ENCODE peak calls at places on chromosome 19, in ten cellular contexts. C, K, M, N, I, Y, W, U, G and L are unnamed samples. For H3K27me3, the result is how much of the 10 kb centered on the place peaks cover.

GRCh38 chr19:58563823-58564222 is 5.4 kb upstream of the UBE2M start:
- DNase-seq in M (peak), W (no peak), U (no peak), C (no peak), G (no peak), Y (no peak), N (no peak), I (no peak), K (no peak), L (no peak)

GRCh38 chr19:289651-290538 is 1.3 kb downstream of the PLPP2 start:
- DNase-seq in U (peak), G (peak), K (peak), Y (no peak), M (no peak), N (peak), I (peak), W (no peak), C (no peak), L (no peak)

GRCh38 chr19:58350001-58350801 is 3.1 kb downstream of the A1BG start:
- DNase-seq in K (no peak), W (no peak), M (no peak), Y (no peak), I (no peak), G (no peak), N (no peak), C (no peak), U (no peak), L (no peak)

GRCh38 chr19:6424190-6424938 is at the start of gene KHSRP:
- DNase-seq in C (no peak), I (no peak), G (no peak), Y (no peak), K (no peak), U (peak), M (peak), N (no peak), W (no peak), L (no peak)

GRCh38 chr19:9641810-9642209 is 20.8 kb upstream of the ZNF561 start:
- DNase-seq in C (no peak), W (no peak), G (no peak), U (no peak), I (no peak), Y (no peak), N (no peak), K (no peak), M (no peak), L (no peak)

GRCh38 chr19:5903054-5903501 is 512 bp downstream of the NDUFA11 start:
- DNase-seq in G (no peak), Y (no peak), U (peak), C (no peak), W (no peak), I (no peak), M (no peak), N (peak), K (no peak), L (no peak)

GRCh38 chr19:21698215-21698614 is 69.2 kb downstream of the ZNF100 start:
- DNase-seq in I (no peak), N (peak), W (no peak), C (no peak), G (peak), Y (no peak), U (peak), K (no peak), M (no peak), L (no peak)

GRCh38 chr19:23943411-23943810 is 28.7 kb downstream of the ZNF726 start:
- DNase-seq in U (no peak), N (no peak), K (no peak), I (no peak), M (no peak), Y (no peak), C (no peak), W (no peak), G (peak), L (no peak)

GRCh38 chr19:13234518-13234917 is 84.3 kb downstream of the IER2 start:
- DNase-seq in N (no peak), Y (peak), U (peak), W (no peak), G (peak), M (no peak), K (peak), C (no peak), I (peak), L (no peak)

GRCh38 chr19:33687761-33688656 is 66.3 kb downstream of the CHST8 start:
- DNase-seq in K (no peak), G (no peak), Y (peak), I (no peak), W (no peak), N (no peak), U (no peak), C (no peak), M (no peak), L (no peak)

GRCh38 chr19:31902821-31903220 is 442.6 kb upstream of the ZNF507 start:
- DNase-seq in Y (no peak), W (no peak), M (no peak), G (no peak), N (no peak), U (no peak), I (no peak), K (no peak), C (no peak), L (no peak)

GRCh38 chr19:58476498-58477015 is 405 bp downstream of the ZNF446 start:
- DNase-seq in C (no peak), I (no peak), Y (no peak), U (peak), M (no peak), N (no peak), K (no peak), G (peak), W (no peak), L (peak)

GRCh38 chr19:16764793-16765433 is 45.3 kb downstream of the NWD1 start:
- DNase-seq in M (no peak), Y (no peak), W (no peak), C (no peak), N (no peak), G (no peak), U (no peak), I (no peak), K (no peak), L (no peak)

GRCh38 chr19:54560881-54561385 is 12.7 kb upstream of the LILRA2 start:
- DNase-seq in K (no peak), Y (no peak), W (no peak), G (no peak), N (no peak), C (no peak), U (no peak), I (no peak), M (no peak), L (no peak)

GRCh38 chr19:38035515-38036495 is 128.8 kb downstream of the SIPA1L3 start:
- DNase-seq in M (no peak), G (peak), Y (no peak), I (no peak), C (no peak), U (no peak), N (peak), W (no peak), K (no peak), L (no peak)

GRCh38 chr19:10422846-10423245 is 2.5 kb downstream of the PDE4A start:
- DNase-seq in M (no peak), W (no peak), G (no peak), C (no peak), I (no peak), K (no peak), Y (no peak), N (no peak), U (no peak), L (no peak)

GRCh38 chr19:34336781-34337271 is 28.2 kb upstream of the GPI start:
- DNase-seq in Y (no peak), U (peak), W (no peak), I (peak), N (peak), C (no peak), G (no peak), K (no peak), M (no peak), L (no peak)

GRCh38 chr19:10602330-10603083 is 15.4 kb upstream of the AP1M2 start:
- DNase-seq in I (peak), W (peak), C (no peak), K (peak), U (peak), G (peak), Y (peak), N (peak), M (peak), L (no peak)

GRCh38 chr19:1507763-1508506 is 4.9 kb downstream of the ADAMTSL5 start:
- DNase-seq in N (peak), W (peak), K (peak), C (peak), Y (peak), G (peak), M (peak), I (peak), U (peak), L (peak)
- H3K27me3 ChIP-seq in N (under half), W (under half), K (under half), C (under half), Y (under half), G (under half), M (under half), I (under half), U (under half), L (under half)

DNA sequence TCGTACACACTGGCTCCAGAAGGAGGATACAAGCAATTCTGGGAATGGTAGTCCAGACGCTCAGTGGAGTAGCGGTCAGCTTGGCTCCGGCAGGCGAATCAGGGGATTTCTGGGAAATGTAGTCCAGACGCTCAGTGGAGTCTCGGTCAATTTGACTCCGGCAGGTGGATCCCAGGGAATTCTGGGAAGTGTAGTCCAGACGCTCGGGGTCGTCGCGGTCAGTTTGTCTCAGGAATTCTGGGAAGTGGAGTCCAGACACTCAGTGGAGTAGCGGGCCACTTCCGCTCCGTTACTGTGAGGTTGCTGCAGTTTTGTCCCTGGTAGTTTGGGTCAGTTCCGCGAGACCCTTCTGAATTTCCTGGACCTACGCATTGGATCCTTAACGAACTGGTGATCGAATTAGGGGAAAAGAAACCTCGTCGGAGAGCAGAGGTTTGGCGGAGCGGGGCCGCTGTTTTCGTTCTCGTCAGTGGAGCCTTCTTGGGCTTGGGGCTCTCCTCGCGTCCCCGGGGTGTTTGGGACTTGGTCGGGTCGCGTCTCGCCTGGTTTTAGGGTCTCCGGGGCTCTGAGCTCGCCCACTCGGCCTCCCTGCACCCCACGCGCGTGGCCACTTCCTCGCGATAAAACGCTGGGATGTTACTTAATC is at the start of gene ZNF225:
- DNase-seq in C (peak), M (peak), G (peak), U (peak), W (peak), K (peak), I (peak), Y (peak), N (peak), L (peak)
- TF ChIP-seq POLR2A in C (no peak), M (no peak), G (peak), U (peak), W (peak), K (no peak), I (peak), Y (no peak), N (peak), L (no peak)

DNA sequence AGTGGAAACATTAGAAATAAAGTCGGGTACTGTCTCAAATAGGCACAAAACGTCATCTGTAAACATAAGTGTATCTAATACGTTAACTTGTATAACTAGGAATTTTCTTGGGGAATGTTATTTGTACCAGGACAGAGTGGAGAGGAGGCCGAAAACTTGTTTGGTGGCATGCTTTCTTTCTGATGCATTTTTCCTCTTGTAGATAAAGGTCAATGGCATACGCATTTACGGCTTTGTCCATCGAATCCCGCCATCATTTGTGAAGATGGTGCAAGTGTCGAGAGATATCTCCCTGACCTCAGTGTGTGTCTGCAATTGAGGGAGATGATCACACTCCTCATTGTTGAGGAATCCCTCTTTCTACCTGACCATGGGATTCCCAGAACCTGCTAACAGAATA is 4.7 kb downstream of the LGALS13 start:
- DNase-seq in C (no peak), N (no peak), K (no peak), Y (no peak), G (no peak), I (no peak), U (no peak), M (no peak), W (no peak), L (no peak)
- H3K27me3 ChIP-seq in C (under half), N (under half), K (under half), Y (under half), G (under half), I (half or more), U (under half), M (under half), W (under half), L (under half)

GRCh38 chr19:35715981-35716734 is 1.6 kb upstream of the KMT2B start:
- DNase-seq in Y (peak), C (no peak), M (peak), G (peak), I (no peak), U (peak), K (peak), N (peak), W (no peak), L (no peak)

GRCh38 chr19:35715355-35715809 is 2.4 kb upstream of the KMT2B start:
- DNase-seq in N (no peak), C (no peak), I (no peak), Y (peak), W (no peak), G (no peak), U (no peak), M (no peak), K (no peak), L (no peak)

GRCh38 chr19:35717665-35718344 is at the start of gene KMT2B:
- DNase-seq in M (peak), K (no peak), I (no peak), G (no peak), C (no peak), W (no peak), Y (no peak), U (peak), N (no peak), L (no peak)

GRCh38 chr19:35716985-35717664 is 678 bp upstream of the KMT2B start:
- DNase-seq in M (peak), G (peak), Y (peak), N (peak), U (peak), C (peak), W (peak), I (peak), K (peak), L (no peak)

DNA sequence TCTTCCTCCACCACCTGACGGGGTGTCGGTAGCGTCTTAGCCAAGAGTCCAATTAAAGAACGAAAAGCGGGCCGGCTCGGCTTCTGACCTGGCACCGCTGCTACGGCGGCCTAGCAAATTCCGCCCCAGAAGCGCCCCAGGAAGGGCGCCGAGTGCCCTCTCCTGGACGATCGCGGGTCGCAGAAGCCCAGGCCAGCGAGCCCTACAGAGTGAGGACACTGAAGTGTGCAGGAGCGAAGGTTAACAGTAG is 1.1 kb upstream of the KMT2B start:
- DNase-seq in U (no peak), C (no peak), N (no peak), G (no peak), I (no peak), K (no peak), Y (peak), M (peak), W (no peak), L (no peak)
- TF ChIP-seq POLR2A in U (no peak), C (no peak), N (no peak), G (no peak), I (no peak), K (no peak), Y (no peak), M (no peak), W (no peak), L (no peak)

DNA sequence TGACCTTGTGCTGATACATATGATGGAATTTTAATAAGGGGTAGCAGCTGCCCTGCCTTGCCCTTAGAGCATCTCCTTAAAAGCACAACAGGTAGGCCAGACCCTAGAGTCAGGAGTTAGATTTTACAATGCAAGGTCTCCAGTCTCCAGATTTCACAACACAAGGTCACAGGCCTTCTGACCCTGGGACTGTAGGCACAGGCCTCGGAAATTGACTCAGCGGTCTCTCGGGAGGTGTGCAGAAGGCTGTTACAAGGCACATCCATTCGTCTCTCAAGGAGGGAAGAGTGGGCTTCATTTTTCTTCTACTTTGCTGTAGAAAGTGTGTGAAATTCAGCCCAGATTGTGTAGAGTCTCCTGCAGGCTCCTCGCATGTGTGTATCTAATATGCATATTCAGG is 24.7 kb downstream of the UQCRFS1 start:
- DNase-seq in G (no peak), K (no peak), M (no peak), C (no peak), I (no peak), W (no peak), U (no peak), N (no peak), Y (no peak), L (no peak)
- H3K27me3 ChIP-seq in G (under half), K (under half), M (under half), C (under half), I (under half), W (under half), U (half or more), N (under half), Y (under half), L (under half)

GRCh38 chr19:15427991-15428471 is 9.2 kb upstream of the AKAP8L start:
- DNase-seq in W (no peak), U (no peak), C (no peak), M (no peak), Y (peak), I (no peak), G (no peak), N (no peak), K (no peak), L (no peak)
- TF ChIP-seq POLR2A in W (no peak), U (no peak), C (no peak), M (no peak), Y (no peak), I (no peak), G (no peak), N (no peak), K (no peak), L (no peak)

GRCh38 chr19:45872095-45872919 is 8.2 kb downstream of the FOXA3 start:
- DNase-seq in I (no peak), K (no peak), G (no peak), N (no peak), C (no peak), U (no peak), M (no peak), W (no peak), Y (no peak), L (no peak)
- H3K27me3 ChIP-seq in I (under half), K (under half), G (under half), N (under half), C (under half), U (under half), M (under half), W (under half), Y (under half), L (under half)

GRCh38 chr19:18010149-18010548 is 2.2 kb downstream of the ARRDC2 start:
- DNase-seq in W (no peak), K (no peak), C (no peak), M (no peak), I (no peak), G (no peak), Y (no peak), N (no peak), U (no peak), L (no peak)

GRCh38 chr19:18008814-18009213 is 844 bp downstream of the ARRDC2 start:
- DNase-seq in K (no peak), Y (peak), G (no peak), U (peak), C (no peak), I (no peak), N (no peak), M (no peak), W (no peak), L (no peak)

GRCh38 chr19:18007939-18008673 is at the start of gene ARRDC2:
- DNase-seq in C (peak), N (peak), W (peak), K (peak), M (peak), U (peak), Y (peak), I (no peak), G (peak), L (no peak)

GRCh38 chr19:18007605-18007938 is 398 bp upstream of the ARRDC2 start:
- DNase-seq in Y (no peak), W (no peak), N (no peak), U (no peak), I (no peak), M (no peak), G (no peak), K (no peak), C (no peak), L (no peak)

DNA sequence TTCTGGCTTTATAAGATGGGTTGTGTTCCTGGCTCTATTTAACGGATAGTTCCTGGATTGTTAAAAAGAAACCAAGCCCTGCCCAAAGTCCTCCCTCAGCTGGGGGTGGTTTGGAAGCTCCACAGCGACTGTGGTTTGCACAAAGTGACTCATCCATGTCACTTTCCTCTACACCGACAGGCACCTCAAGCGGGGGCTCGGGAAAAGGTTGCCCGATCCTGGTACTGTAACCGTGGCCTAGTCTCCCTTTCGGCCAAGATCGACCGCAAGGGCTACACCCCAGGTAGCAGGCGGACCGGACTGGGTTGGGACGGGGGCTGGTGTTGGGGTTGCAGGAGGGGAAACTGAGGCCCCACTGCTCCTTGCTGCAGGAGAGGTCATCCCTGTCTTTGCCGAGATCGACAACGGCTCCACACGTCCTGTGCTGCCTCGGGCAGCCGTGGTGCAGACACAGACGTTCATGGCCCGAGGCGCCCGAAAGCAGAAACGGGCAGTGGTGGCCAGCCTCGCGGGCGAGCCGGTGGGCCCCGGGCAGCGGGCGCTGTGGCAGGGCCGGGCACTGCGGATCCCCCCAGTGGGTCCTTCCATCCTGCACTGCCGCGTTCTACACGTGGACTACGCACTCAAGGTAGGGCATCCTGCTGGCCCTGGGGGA is 1.6 kb downstream of the ARRDC2 start:
- DNase-seq in Y (no peak), N (peak), M (no peak), K (no peak), C (no peak), I (no peak), G (peak), W (no peak), U (peak), L (no peak)
- TF ChIP-seq POLR2A in Y (no peak), N (no peak), M (no peak), K (no peak), C (no peak), I (no peak), G (no peak), W (no peak), U (no peak), L (no peak)

GRCh38 chr19:46460981-46461380 is 10.4 kb downstream of the PNMA8A start:
- DNase-seq in K (no peak), N (no peak), I (no peak), U (no peak), M (no peak), Y (no peak), C (no peak), W (no peak), G (no peak), L (no peak)
- H3K27me3 ChIP-seq in K (under half), N (under half), I (under half), U (under half), M (under half), Y (under half), C (under half), W (under half), G (under half), L (under half)

GRCh38 chr19:56393119-56394012 is at the start of gene ZNF582:
- DNase-seq in W (peak), I (no peak), K (peak), C (peak), U (peak), N (peak), G (peak), M (peak), Y (peak), L (peak)
- TF ChIP-seq POLR2A in W (peak), I (no peak), K (no peak), C (no peak), U (peak), N (peak), G (no peak), M (no peak), Y (no peak), L (peak)